ENCODE peak calls at places on chromosomes 12 and 14, in eight cellular contexts. C is GM23338, U is transverse colon, F is uterus, M is AG09319, J is upper lobe of right lung, G is sciatic nerve, E is tibial nerve. L is an unnamed sample.

GRCh38 chr14:73758392-73759182 is 44.4 kb upstream of the PNMA1 start:
- DNase-seq in C (peak; percentile 90), M (no peak), E (peak; percentile 44), F (peak; percentile 75), G (peak; percentile 82), J (peak; percentile 88), U (peak; percentile 87), L (peak; percentile 90)

GRCh38 chr12:103561174-103561573 is 25.9 kb upstream of the STAB2 start:
- DNase-seq in C (peak; percentile 20), E (no peak), G (no peak), F (no peak), M (no peak), U (no peak), J (no peak), L (no peak)

GRCh38 chr14:104196461-104197180 is 58.2 kb downstream of the KIF26A start:
- DNase-seq in C (no peak), E (no peak), G (no peak), U (no peak), F (no peak), M (no peak), J (no peak), L (no peak)

GRCh38 chr14:88895116-88895515 is 70.7 kb downstream of the TTC8 start:
- DNase-seq in E (no peak), G (no peak), J (no peak), C (no peak), M (peak; percentile 47), F (no peak), U (no peak), L (no peak)

GRCh38 chr14:49679271-49679670 is 8.7 kb downstream of the POLE2 start:
- DNase-seq in M (no peak), E (no peak), C (no peak), J (no peak), F (no peak), U (no peak), G (no peak), L (no peak)

GRCh38 chr12:460301-461230 is 827 bp downstream of the B4GALNT3 start:
- DNase-seq in M (no peak), F (peak; percentile 35), G (peak; percentile 67), C (peak; percentile 50), U (peak; percentile 39), J (peak; percentile 74), E (no peak), L (no peak)

GRCh38 chr14:99230271-99231141 is 41.5 kb downstream of the BCL11B start:
- DNase-seq in M (no peak), F (no peak), G (no peak), U (peak; percentile 45), C (peak; percentile 69), E (no peak), J (no peak), L (no peak)

GRCh38 chr12:126480396-126480795 is 1415.2 kb downstream of the AACS start:
- DNase-seq in F (no peak), E (no peak), G (no peak), C (peak; percentile 53), U (no peak), J (no peak), M (no peak), L (no peak)

GRCh38 chr12:87274594-87275245 is 754.5 kb downstream of the C12orf50 start:
- DNase-seq in M (no peak), F (no peak), J (no peak), U (no peak), C (peak; percentile 80), G (no peak), E (no peak), L (peak; percentile 17)

GRCh38 chr12:124524231-124524925 is 43.0 kb downstream of the NCOR2 start:
- DNase-seq in U (no peak), C (no peak), G (no peak), E (no peak), J (no peak), F (peak; percentile 28), M (peak; percentile 73), L (peak; percentile 37)

GRCh38 chr14:64611358-64612020 is 61.7 kb downstream of the PPP1R36 start:
- DNase-seq in M (peak; percentile 12), C (no peak), J (no peak), G (no peak), U (no peak), E (peak; percentile 7), F (peak; percentile 33), L (no peak)

GRCh38 chr12:91053951-91054715 is 3.7 kb downstream of the KERA start:
- DNase-seq in U (peak; percentile 7), M (peak; percentile 83), E (no peak), C (no peak), F (peak; percentile 24), J (no peak), G (no peak), L (no peak)

GRCh38 chr12:3809357-3810015 is 56.6 kb upstream of the CRACR2A start:
- DNase-seq in J (no peak), G (no peak), M (no peak), U (no peak), C (no peak), F (no peak), E (no peak), L (no peak)

GRCh38 chr14:104229621-104230041 is 91.2 kb downstream of the KIF26A start:
- DNase-seq in C (no peak), E (no peak), G (no peak), J (no peak), U (peak; percentile 76), F (no peak), M (no peak), L (no peak)

GRCh38 chr12:123767613-123768012 is 5.5 kb downstream of the DNAH10 start:
- DNase-seq in C (no peak), F (no peak), J (no peak), G (no peak), U (no peak), E (no peak), M (no peak), L (no peak)

GRCh38 chr12:27237790-27238771 is 6.0 kb upstream of the STK38L start:
- DNase-seq in U (no peak), J (no peak), E (no peak), C (no peak), F (no peak), G (no peak), M (no peak), L (no peak)

GRCh38 chr14:93303659-93304058 is 29.2 kb downstream of the BTBD7 start:
- DNase-seq in E (no peak), G (no peak), J (no peak), F (no peak), U (no peak), C (no peak), M (no peak), L (no peak)

GRCh38 chr14:94805726-94806288 is 35.9 kb upstream of the GSC start:
- DNase-seq in F (peak; percentile 20), C (no peak), G (no peak), E (peak; percentile 13), M (peak; percentile 3), U (peak; percentile 29), J (no peak), L (no peak)

GRCh38 chr14:49306152-49306751 is 279.9 kb downstream of the RPS29 start:
- DNase-seq in J (no peak), F (no peak), C (peak; percentile 77), G (no peak), E (no peak), U (no peak), M (no peak), L (no peak)

GRCh38 chr12:60278209-60278608 is 682.4 kb downstream of the SLC16A7 start:
- DNase-seq in U (no peak), F (no peak), G (no peak), C (no peak), E (no peak), M (no peak), J (no peak), L (no peak)

GRCh38 chr12:68772714-68773113 is 26.7 kb downstream of the SLC35E3 start:
- DNase-seq in M (no peak), E (no peak), G (no peak), J (no peak), C (no peak), F (no peak), U (peak; percentile 13), L (no peak)

GRCh38 chr14:99604766-99605298 is 825 bp upstream of the CCDC85C start:
- DNase-seq in J (peak; percentile 80), U (peak; percentile 33), M (no peak), F (peak; percentile 35), C (peak; percentile 60), G (no peak), E (no peak), L (peak; percentile 39)

GRCh38 chr14:71606064-71606463 is 326.2 kb upstream of the RGS6 start:
- DNase-seq in F (no peak), M (no peak), G (no peak), U (no peak), C (no peak), E (no peak), J (no peak), L (no peak)

GRCh38 chr14:64762044-64763034 is 58.1 kb downstream of the PLEKHG3 start:
- DNase-seq in E (peak; percentile 63), C (no peak), G (peak; percentile 92), F (peak; percentile 91), J (peak; percentile 76), U (peak; percentile 85), M (peak; percentile 62), L (peak; percentile 75)

GRCh38 chr12:26434299-26434915 is 239.0 kb downstream of the SSPN start:
- DNase-seq in F (no peak), J (no peak), U (peak; percentile 10), M (peak; percentile 11), E (peak; percentile 51), G (no peak), C (peak; percentile 79), L (peak; percentile 34)

L was measured in Calu3.